ENCODE peak calls at places on chromosomes 7 and 10, in six cellular contexts. K, V, O, E, C and F are unnamed samples.

GRCh38 chr7:123367508-123368122 is 166.8 kb downstream of the IQUB start:
- DNase-seq in K (peak; percentile 15), E (no peak), O (no peak), V (peak; percentile 57), C (peak; percentile 12), F (peak; percentile 53)

GRCh38 chr7:5232874-5233273 is 42.8 kb downstream of the WIPI2 start:
- DNase-seq in V (no peak), O (no peak), C (no peak), E (no peak), K (no peak), F (no peak)

GRCh38 chr7:120877706-120878105 is 19.8 kb upstream of the TSPAN12 start:
- DNase-seq in V (peak; percentile 26), K (no peak), O (no peak), E (no peak), C (no peak), F (no peak)

GRCh38 chr10:121241337-121241736 is 356.9 kb downstream of the FGFR2 start:
- DNase-seq in V (no peak), C (no peak), E (no peak), O (no peak), K (no peak), F (no peak)

GRCh38 chr10:30491204-30491603 is 57.2 kb downstream of the MAP3K8 start:
- DNase-seq in C (no peak), O (no peak), E (peak; percentile 75), K (no peak), V (no peak), F (no peak)

GRCh38 chr7:150964593-150965111 is 13.5 kb downstream of the KCNH2 start:
- DNase-seq in E (no peak), K (no peak), O (no peak), C (no peak), V (no peak), F (no peak)

GRCh38 chr10:23384364-23384763 is 39.8 kb upstream of the C10orf67 start:
- DNase-seq in V (no peak), K (no peak), O (no peak), C (no peak), E (no peak), F (no peak)

GRCh38 chr7:143383642-143383957 is 2.5 kb downstream of the ZYX start:
- DNase-seq in V (no peak), E (no peak), O (no peak), K (no peak), C (no peak), F (no peak)

GRCh38 chr7:12490105-12490688 is 80.3 kb upstream of the SCIN start:
- DNase-seq in V (peak; percentile 40), C (no peak), K (peak; percentile 11), O (no peak), E (no peak), F (no peak)

GRCh38 chr10:12603766-12604470 is 254.6 kb downstream of the CAMK1D start:
- DNase-seq in C (no peak), V (no peak), K (no peak), O (no peak), E (no peak), F (no peak)